ENCODE peak calls at places on chromosomes 3 and 15, in seven cellular contexts. One of them, this sample, is unnamed.

GRCh38 chr3:112043621-112044201 is 9.2 kb downstream of the TMPRSS7 start:
- DNase-seq in brain microvascular endothelial cell: peak
- DNase-seq in tibial artery: peak
- DNase-seq in ovary: peak
- DNase-seq in BJ: no peak
- DNase-seq in heart right ventricle: no peak
- DNase-seq in PC-9: peak
- DNase-seq in this sample: peak

GRCh38 chr15:45387379-45388007 is 9.1 kb upstream of the GATM start:
- DNase-seq in ovary: no peak
- DNase-seq in PC-9: peak
- DNase-seq in tibial artery: no peak
- DNase-seq in BJ: no peak
- DNase-seq in brain microvascular endothelial cell: no peak
- DNase-seq in heart right ventricle: no peak
- DNase-seq in this sample: peak

GRCh38 chr3:180447156-180447555 is 154.8 kb upstream of the TTC14 start:
- DNase-seq in BJ: no peak
- DNase-seq in tibial artery: no peak
- DNase-seq in PC-9: no peak
- DNase-seq in heart right ventricle: no peak
- DNase-seq in brain microvascular endothelial cell: no peak
- DNase-seq in ovary: no peak
- DNase-seq in this sample: peak

GRCh38 chr15:78811124-78811824 is at the start of gene ADAMTS7:
- DNase-seq in heart right ventricle: peak
- DNase-seq in BJ: no peak
- DNase-seq in brain microvascular endothelial cell: peak
- DNase-seq in PC-9: no peak
- DNase-seq in tibial artery: peak
- DNase-seq in ovary: peak
- DNase-seq in this sample: no peak

GRCh38 chr3:57009367-57009766 is 51.1 kb upstream of the SPATA12 start:
- DNase-seq in tibial artery: no peak
- DNase-seq in ovary: no peak
- DNase-seq in brain microvascular endothelial cell: no peak
- DNase-seq in heart right ventricle: peak
- DNase-seq in BJ: no peak
- DNase-seq in PC-9: no peak
- DNase-seq in this sample: no peak

GRCh38 chr15:71072423-71072822 is 42.8 kb upstream of the THSD4 start:
- DNase-seq in BJ: no peak
- DNase-seq in ovary: no peak
- DNase-seq in heart right ventricle: no peak
- DNase-seq in tibial artery: no peak
- DNase-seq in brain microvascular endothelial cell: no peak
- DNase-seq in PC-9: no peak
- DNase-seq in this sample: no peak

GRCh38 chr15:29048011-29048410 is 162.2 kb downstream of the APBA2 start:
- DNase-seq in heart right ventricle: no peak
- DNase-seq in tibial artery: no peak
- DNase-seq in brain microvascular endothelial cell: no peak
- DNase-seq in ovary: no peak
- DNase-seq in BJ: no peak
- DNase-seq in PC-9: no peak
- DNase-seq in this sample: no peak

GRCh38 chr3:118817748-118818165 is 216.9 kb downstream of the IGSF11 start:
- DNase-seq in BJ: no peak
- DNase-seq in heart right ventricle: no peak
- DNase-seq in PC-9: no peak
- DNase-seq in ovary: no peak
- DNase-seq in tibial artery: no peak
- DNase-seq in brain microvascular endothelial cell: peak
- DNase-seq in this sample: peak

GRCh38 chr3:76912966-76913365 is 126.9 kb upstream of the ROBO2 start:
- DNase-seq in heart right ventricle: no peak
- DNase-seq in ovary: no peak
- DNase-seq in brain microvascular endothelial cell: no peak
- DNase-seq in tibial artery: no peak
- DNase-seq in BJ: no peak
- DNase-seq in PC-9: no peak
- DNase-seq in this sample: no peak

GRCh38 chr3:125647318-125648014 is 52.2 kb upstream of the OSBPL11 start:
- DNase-seq in BJ: no peak
- DNase-seq in ovary: no peak
- DNase-seq in heart right ventricle: no peak
- DNase-seq in PC-9: peak
- DNase-seq in brain microvascular endothelial cell: no peak
- DNase-seq in tibial artery: no peak
- DNase-seq in this sample: peak

GRCh38 chr3:123724306-123724705 is 139.5 kb upstream of the HACD2 start:
- DNase-seq in PC-9: no peak
- DNase-seq in heart right ventricle: no peak
- DNase-seq in tibial artery: no peak
- DNase-seq in brain microvascular endothelial cell: no peak
- DNase-seq in BJ: no peak
- DNase-seq in ovary: no peak
- DNase-seq in this sample: peak

GRCh38 chr3:45067941-45068340 is 41.8 kb downstream of the CLEC3B start:
- DNase-seq in PC-9: no peak
- DNase-seq in tibial artery: no peak
- DNase-seq in brain microvascular endothelial cell: no peak
- DNase-seq in ovary: no peak
- DNase-seq in BJ: no peak
- DNase-seq in heart right ventricle: no peak
- DNase-seq in this sample: no peak

GRCh38 chr3:72259755-72260589 is 475.0 kb upstream of the PROK2 start:
- DNase-seq in PC-9: no peak
- DNase-seq in BJ: no peak
- DNase-seq in heart right ventricle: no peak
- DNase-seq in brain microvascular endothelial cell: no peak
- DNase-seq in tibial artery: no peak
- DNase-seq in ovary: no peak
- DNase-seq in this sample: no peak

GRCh38 chr3:24197809-24198208 is 252.7 kb downstream of the NR1D2 start:
- DNase-seq in tibial artery: no peak
- DNase-seq in BJ: no peak
- DNase-seq in ovary: no peak
- DNase-seq in heart right ventricle: no peak
- DNase-seq in brain microvascular endothelial cell: no peak
- DNase-seq in PC-9: no peak
- DNase-seq in this sample: no peak

GRCh38 chr3:194189243-194189791 is 53.4 kb downstream of the HES1 start:
- DNase-seq in ovary: peak
- DNase-seq in brain microvascular endothelial cell: no peak
- DNase-seq in PC-9: no peak
- DNase-seq in BJ: no peak
- DNase-seq in heart right ventricle: no peak
- DNase-seq in tibial artery: no peak
- DNase-seq in this sample: no peak

GRCh38 chr3:65758871-65759598 is 279.7 kb downstream of the MAGI1 start:
- DNase-seq in PC-9: no peak
- DNase-seq in BJ: no peak
- DNase-seq in ovary: no peak
- DNase-seq in brain microvascular endothelial cell: no peak
- DNase-seq in tibial artery: no peak
- DNase-seq in heart right ventricle: no peak
- DNase-seq in this sample: no peak

GRCh38 chr15:31303434-31304073 is 23.1 kb upstream of the KLF13 start:
- DNase-seq in brain microvascular endothelial cell: no peak
- DNase-seq in tibial artery: peak
- DNase-seq in PC-9: no peak
- DNase-seq in ovary: no peak
- DNase-seq in BJ: no peak
- DNase-seq in heart right ventricle: peak
- DNase-seq in this sample: peak

GRCh38 chr3:38029400-38030125 is at the start of gene PLCD1:
- DNase-seq in PC-9: no peak
- DNase-seq in tibial artery: peak
- DNase-seq in ovary: peak
- DNase-seq in BJ: no peak
- DNase-seq in heart right ventricle: peak
- DNase-seq in brain microvascular endothelial cell: no peak
- DNase-seq in this sample: no peak

GRCh38 chr15:73130830-73131229 is 78.6 kb downstream of the NEO1 start:
- DNase-seq in heart right ventricle: no peak
- DNase-seq in BJ: no peak
- DNase-seq in PC-9: no peak
- DNase-seq in brain microvascular endothelial cell: no peak
- DNase-seq in ovary: no peak
- DNase-seq in tibial artery: no peak
- DNase-seq in this sample: no peak

GRCh38 chr3:28940530-28940929 is 340.3 kb upstream of the RBMS3 start:
- DNase-seq in brain microvascular endothelial cell: peak
- DNase-seq in tibial artery: peak
- DNase-seq in PC-9: no peak
- DNase-seq in BJ: peak
- DNase-seq in ovary: peak
- DNase-seq in heart right ventricle: no peak
- DNase-seq in this sample: no peak

GRCh38 chr3:185717121-185717520 is 107.7 kb downstream of the IGF2BP2 start:
- DNase-seq in BJ: peak
- DNase-seq in ovary: no peak
- DNase-seq in brain microvascular endothelial cell: peak
- DNase-seq in tibial artery: no peak
- DNase-seq in heart right ventricle: no peak
- DNase-seq in PC-9: no peak
- DNase-seq in this sample: peak

GRCh38 chr3:11582123-11582968 is 61.4 kb downstream of the VGLL4 start:
- DNase-seq in heart right ventricle: peak
- DNase-seq in BJ: peak
- DNase-seq in ovary: peak
- DNase-seq in brain microvascular endothelial cell: peak
- DNase-seq in tibial artery: peak
- DNase-seq in PC-9: no peak
- DNase-seq in this sample: peak

GRCh38 chr3:169304716-169305115 is 358.8 kb downstream of the MECOM start:
- DNase-seq in tibial artery: no peak
- DNase-seq in brain microvascular endothelial cell: no peak
- DNase-seq in PC-9: no peak
- DNase-seq in ovary: no peak
- DNase-seq in BJ: no peak
- DNase-seq in heart right ventricle: no peak
- DNase-seq in this sample: no peak

GRCh38 chr3:169310190-169310918 is 353.2 kb downstream of the MECOM start:
- DNase-seq in ovary: no peak
- DNase-seq in BJ: no peak
- DNase-seq in tibial artery: no peak
- DNase-seq in heart right ventricle: no peak
- DNase-seq in brain microvascular endothelial cell: no peak
- DNase-seq in PC-9: peak
- DNase-seq in this sample: peak

GRCh38 chr3:169305460-169305859 is 358.1 kb downstream of the MECOM start:
- DNase-seq in heart right ventricle: no peak
- DNase-seq in ovary: no peak
- DNase-seq in tibial artery: no peak
- DNase-seq in BJ: no peak
- DNase-seq in PC-9: peak
- DNase-seq in brain microvascular endothelial cell: no peak
- DNase-seq in this sample: peak

GRCh38 chr3:169311366-169311765 is 352.1 kb downstream of the MECOM start:
- DNase-seq in PC-9: no peak
- DNase-seq in tibial artery: no peak
- DNase-seq in brain microvascular endothelial cell: no peak
- DNase-seq in ovary: no peak
- DNase-seq in BJ: no peak
- DNase-seq in heart right ventricle: no peak
- DNase-seq in this sample: no peak

GRCh38 chr3:169308654-169309325 is 354.7 kb downstream of the MECOM start:
- DNase-seq in brain microvascular endothelial cell: no peak
- DNase-seq in BJ: no peak
- DNase-seq in PC-9: no peak
- DNase-seq in heart right ventricle: no peak
- DNase-seq in tibial artery: no peak
- DNase-seq in ovary: no peak
- DNase-seq in this sample: peak
- TF ChIP-seq CTCF in brain microvascular endothelial cell: no peak
- TF ChIP-seq CTCF in BJ: no peak
- TF ChIP-seq CTCF in PC-9: no peak
- TF ChIP-seq CTCF in heart right ventricle: no peak
- TF ChIP-seq CTCF in tibial artery: no peak
- TF ChIP-seq CTCF in ovary: no peak
- TF ChIP-seq CTCF in this sample: no peak

GRCh38 chr3:160003520-160004128 is 15.0 kb downstream of the IL12A start:
- DNase-seq in brain microvascular endothelial cell: peak
- DNase-seq in BJ: no peak
- DNase-seq in tibial artery: no peak
- DNase-seq in ovary: no peak
- DNase-seq in PC-9: no peak
- DNase-seq in heart right ventricle: peak
- DNase-seq in this sample: peak
- TF ChIP-seq CTCF in brain microvascular endothelial cell: peak
- TF ChIP-seq CTCF in BJ: peak
- TF ChIP-seq CTCF in tibial artery: peak
- TF ChIP-seq CTCF in ovary: no peak
- TF ChIP-seq CTCF in PC-9: peak
- TF ChIP-seq CTCF in heart right ventricle: peak
- TF ChIP-seq CTCF in this sample: peak

GRCh38 chr3:6097021-6097420 is 763.9 kb upstream of the GRM7 start:
- DNase-seq in PC-9: no peak
- DNase-seq in tibial artery: no peak
- DNase-seq in ovary: no peak
- DNase-seq in BJ: no peak
- DNase-seq in brain microvascular endothelial cell: no peak
- DNase-seq in heart right ventricle: no peak
- DNase-seq in this sample: no peak
- TF ChIP-seq CTCF in PC-9: no peak
- TF ChIP-seq CTCF in tibial artery: no peak
- TF ChIP-seq CTCF in ovary: no peak
- TF ChIP-seq CTCF in BJ: no peak
- TF ChIP-seq CTCF in brain microvascular endothelial cell: no peak
- TF ChIP-seq CTCF in heart right ventricle: no peak
- TF ChIP-seq CTCF in this sample: no peak

GRCh38 chr3:58681863-58682262 is 15.3 kb upstream of the FAM3D start:
- DNase-seq in ovary: no peak
- DNase-seq in brain microvascular endothelial cell: no peak
- DNase-seq in PC-9: no peak
- DNase-seq in tibial artery: no peak
- DNase-seq in heart right ventricle: no peak
- DNase-seq in BJ: no peak
- DNase-seq in this sample: no peak

GRCh38 chr3:58679974-58680656 is 13.5 kb upstream of the FAM3D start:
- DNase-seq in brain microvascular endothelial cell: no peak
- DNase-seq in heart right ventricle: no peak
- DNase-seq in tibial artery: no peak
- DNase-seq in ovary: no peak
- DNase-seq in PC-9: no peak
- DNase-seq in BJ: no peak
- DNase-seq in this sample: peak

GRCh38 chr3:58685641-58686040 is 19.1 kb upstream of the FAM3D start:
- DNase-seq in tibial artery: no peak
- DNase-seq in brain microvascular endothelial cell: no peak
- DNase-seq in PC-9: no peak
- DNase-seq in ovary: no peak
- DNase-seq in heart right ventricle: no peak
- DNase-seq in BJ: no peak
- DNase-seq in this sample: no peak

GRCh38 chr3:58680896-58681525 is 14.4 kb upstream of the FAM3D start:
- DNase-seq in BJ: no peak
- DNase-seq in ovary: no peak
- DNase-seq in tibial artery: no peak
- DNase-seq in heart right ventricle: no peak
- DNase-seq in brain microvascular endothelial cell: no peak
- DNase-seq in PC-9: no peak
- DNase-seq in this sample: no peak

GRCh38 chr3:58683001-58683845 is 16.6 kb upstream of the FAM3D start:
- DNase-seq in brain microvascular endothelial cell: peak
- DNase-seq in tibial artery: no peak
- DNase-seq in heart right ventricle: no peak
- DNase-seq in PC-9: no peak
- DNase-seq in BJ: no peak
- DNase-seq in ovary: no peak
- DNase-seq in this sample: peak
- TF ChIP-seq CTCF in brain microvascular endothelial cell: no peak
- TF ChIP-seq CTCF in tibial artery: no peak
- TF ChIP-seq CTCF in heart right ventricle: no peak
- TF ChIP-seq CTCF in PC-9: no peak
- TF ChIP-seq CTCF in BJ: no peak
- TF ChIP-seq CTCF in ovary: no peak
- TF ChIP-seq CTCF in this sample: no peak

This sample was measured in bronchial epithelial cell.